ENCODE peak calls at places on chromosomes 13 and 19, in six cellular contexts. D, Y, N, T, C and I are unnamed samples. For H3K4me1, the result is how much of the 10 kb centered on the place peaks cover.

GRCh38 chr19:4014541-4015491 is 7.3 kb downstream of the PIAS4 start:
- DNase-seq in D (no peak), T (peak), N (peak), Y (peak), C (no peak), I (no peak)

GRCh38 chr13:97003071-97003470 is 8.8 kb upstream of the OXGR1 start:
- DNase-seq in Y (no peak), C (no peak), D (no peak), N (no peak), T (no peak), I (no peak)

GRCh38 chr13:50126378-50127016 is 111.3 kb downstream of the KCNRG start:
- DNase-seq in C (peak), D (no peak), Y (no peak), T (no peak), N (no peak), I (no peak)

GRCh38 chr13:44159633-44160279 is 213.9 kb upstream of the SERP2 start:
- DNase-seq in T (no peak), C (no peak), Y (peak), N (no peak), D (no peak), I (peak)

GRCh38 chr19:10112037-10112751 is 701 bp downstream of the P2RY11 start:
- DNase-seq in T (no peak), Y (no peak), D (no peak), N (peak), C (no peak), I (no peak)

GRCh38 chr19:7618771-7619510 is 10.4 kb downstream of the XAB2 start:
- DNase-seq in Y (peak), D (no peak), C (no peak), N (no peak), T (no peak), I (no peak)

GRCh38 chr19:54218960-54219661 is 3.7 kb downstream of the LILRB3 start:
- DNase-seq in T (no peak), C (no peak), Y (no peak), N (no peak), D (no peak), I (no peak)

GRCh38 chr19:2602391-2603181 is 99.9 kb downstream of the GNG7 start:
- DNase-seq in D (peak), Y (peak), C (peak), N (no peak), T (peak), I (peak)

GRCh38 chr13:114257014-114257413 is 22.3 kb downstream of the CDC16 start:
- DNase-seq in Y (no peak), T (no peak), D (no peak), C (no peak), N (no peak), I (no peak)

GRCh38 chr19:53960886-53961285 is 1.9 kb upstream of the CACNG8 start:
- DNase-seq in C (no peak), D (no peak), Y (no peak), N (no peak), T (no peak), I (no peak)

GRCh38 chr19:56837004-56837403 is 3.5 kb downstream of the PEG3 start:
- DNase-seq in C (no peak), D (peak), Y (no peak), N (no peak), T (no peak), I (no peak)

GRCh38 chr19:8466018-8466417 is 21.2 kb downstream of the HNRNPM start:
- DNase-seq in T (no peak), D (no peak), N (no peak), C (peak), Y (no peak), I (no peak)

GRCh38 chr13:40077396-40078027 is 422.1 kb downstream of the COG6 start:
- DNase-seq in N (no peak), C (no peak), Y (no peak), T (no peak), D (no peak), I (peak)

GRCh38 chr19:5170329-5170745 is 170.3 kb downstream of the PTPRS start:
- DNase-seq in Y (no peak), T (no peak), C (no peak), D (no peak), N (peak), I (no peak)

GRCh38 chr13:36512771-36513170 is 80.5 kb downstream of the CCNA1 start:
- DNase-seq in Y (no peak), T (no peak), C (no peak), N (no peak), D (no peak), I (no peak)

GRCh38 chr13:33997574-33997973 is 179.6 kb downstream of the RFC3 start:
- DNase-seq in T (no peak), D (no peak), N (no peak), C (no peak), Y (no peak), I (no peak)

GRCh38 chr13:100544866-100545683 is 43.5 kb downstream of the GGACT start:
- DNase-seq in T (peak), C (no peak), Y (peak), N (no peak), D (no peak), I (no peak)

GRCh38 chr19:57434386-57435061 is 601 bp upstream of the ZNF749 start:
- DNase-seq in Y (no peak), D (no peak), C (no peak), N (no peak), T (no peak), I (no peak)

GRCh38 chr19:5950744-5951143 is 27.2 kb downstream of the RANBP3 start:
- DNase-seq in T (no peak), Y (no peak), D (no peak), C (no peak), N (no peak), I (no peak)

GRCh38 chr19:7847664-7848063 is 17.6 kb downstream of the EVI5L start:
- DNase-seq in D (no peak), N (no peak), C (no peak), Y (no peak), T (no peak), I (no peak)

GRCh38 chr19:15249912-15250634 is 17.8 kb upstream of the EPHX3 start:
- DNase-seq in N (no peak), D (peak), T (peak), C (peak), Y (peak), I (peak)

GRCh38 chr19:11813801-11814706 is at the start of gene ZNF440:
- DNase-seq in Y (peak), N (peak), D (peak), C (peak), T (peak), I (peak)

GRCh38 chr19:23395041-23395721 is at the start of gene ZNF91:
- DNase-seq in D (peak), T (peak), C (peak), Y (peak), N (peak), I (peak)

GRCh38 chr19:23391239-23391638 is 4.0 kb downstream of the ZNF91 start:
- DNase-seq in Y (no peak), D (no peak), T (no peak), C (no peak), N (no peak), I (no peak)

GRCh38 chr19:23393121-23393520 is 2.1 kb downstream of the ZNF91 start:
- DNase-seq in N (no peak), T (no peak), C (no peak), Y (peak), D (no peak), I (peak)

GRCh38 chr19:23392706-23393105 is 2.6 kb downstream of the ZNF91 start:
- DNase-seq in Y (no peak), D (no peak), T (no peak), C (no peak), N (no peak), I (no peak)
- H3K27ac ChIP-seq in Y (no peak), D (no peak), T (no peak), C (no peak), N (no peak), I (no peak)

GRCh38 chr19:13260883-13261653 is 110.9 kb downstream of the IER2 start:
- DNase-seq in C (peak), D (no peak), Y (peak), N (no peak), T (no peak), I (peak)
- H3K4me1 ChIP-seq in C (under half), D (under half), Y (under half), N (under half), T (under half), I (under half)

DNA sequence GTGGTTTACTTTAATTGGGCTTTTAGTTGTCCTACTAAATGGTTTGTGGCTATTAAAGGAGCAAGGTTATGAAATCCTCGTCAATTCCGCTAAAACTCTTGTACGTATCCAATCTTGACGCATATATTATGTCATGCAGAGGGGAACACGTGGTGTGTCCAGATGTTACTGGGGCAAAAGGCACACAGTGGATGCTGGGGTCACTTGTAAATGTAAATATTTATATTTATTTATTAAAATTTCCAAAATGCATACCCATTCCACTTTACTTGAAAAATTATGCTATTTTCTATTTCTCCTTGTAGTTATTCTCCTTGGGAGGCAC is 36.7 kb upstream of the SLC46A3 start:
- DNase-seq in D (no peak), Y (no peak), N (no peak), T (no peak), C (no peak), I (no peak)
- H3K27ac ChIP-seq in D (no peak), Y (no peak), N (no peak), T (peak), C (no peak), I (no peak)

DNA sequence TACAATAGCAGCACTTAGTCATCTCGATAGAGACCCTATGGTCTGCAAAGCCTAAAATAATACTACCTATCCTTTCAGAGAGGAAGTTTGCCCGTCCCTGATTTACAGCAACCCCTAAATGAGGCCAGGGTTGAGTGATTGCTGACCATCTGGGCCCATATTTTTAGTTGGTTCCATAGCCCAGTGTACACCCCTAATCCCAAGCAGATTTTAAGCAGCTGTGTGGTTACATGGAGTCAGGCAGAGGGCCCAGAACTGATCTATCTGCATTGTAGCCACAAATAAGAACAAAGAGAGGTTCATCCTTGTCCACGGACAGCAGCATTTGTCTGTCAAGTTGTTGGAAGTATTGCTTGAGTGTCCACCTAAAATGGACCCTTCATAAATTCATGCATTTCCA is 148.2 kb downstream of the DCT start:
- DNase-seq in N (no peak), Y (no peak), D (no peak), T (no peak), C (no peak), I (no peak)
- H3K4me1 ChIP-seq in N (under half), Y (under half), D (under half), T (under half), C (under half), I (under half)

GRCh38 chr19:46232468-46232867 is 2.9 kb downstream of the IGFL1 start:
- DNase-seq in N (no peak), D (no peak), T (no peak), C (no peak), Y (no peak), I (no peak)

GRCh38 chr19:46229442-46229841 is at the start of gene IGFL1:
- DNase-seq in T (no peak), C (no peak), N (no peak), Y (no peak), D (no peak), I (no peak)

GRCh38 chr19:46232029-46232428 is 2.5 kb downstream of the IGFL1 start:
- DNase-seq in Y (peak), T (no peak), C (no peak), N (no peak), D (no peak), I (no peak)

GRCh38 chr19:46232938-46233621 is 3.5 kb downstream of the IGFL1 start:
- DNase-seq in Y (no peak), T (no peak), N (no peak), D (no peak), C (no peak), I (no peak)
- H3K27ac ChIP-seq in Y (no peak), T (no peak), N (no peak), D (no peak), C (no peak), I (no peak)

GRCh38 chr13:27133889-27134288 is 37.7 kb downstream of the USP12 start:
- DNase-seq in C (no peak), T (no peak), N (no peak), Y (no peak), D (no peak), I (no peak)

GRCh38 chr13:27130223-27131015 is 41.2 kb downstream of the USP12 start:
- DNase-seq in N (no peak), D (no peak), T (no peak), Y (no peak), C (peak), I (no peak)

GRCh38 chr13:27131202-27131623 is 40.4 kb downstream of the USP12 start:
- DNase-seq in Y (no peak), T (no peak), N (peak), C (peak), D (no peak), I (peak)

GRCh38 chr13:27131906-27132305 is 39.7 kb downstream of the USP12 start:
- DNase-seq in N (no peak), C (no peak), T (no peak), Y (no peak), D (no peak), I (no peak)

GRCh38 chr13:27132538-27132937 is 39.1 kb downstream of the USP12 start:
- DNase-seq in N (no peak), T (no peak), C (no peak), Y (no peak), D (no peak), I (no peak)
- H3K4me1 ChIP-seq in N (under half), T (under half), C (under half), Y (under half), D (under half), I (under half)

GRCh38 chr19:55690769-55691545 is 15.9 kb downstream of the EPN1 start:
- DNase-seq in T (no peak), C (no peak), N (no peak), D (no peak), Y (no peak), I (no peak)

GRCh38 chr19:55687281-55688172 is 12.5 kb downstream of the EPN1 start:
- DNase-seq in D (no peak), C (no peak), T (no peak), Y (no peak), N (no peak), I (no peak)

GRCh38 chr19:55688422-55689218 is 13.6 kb downstream of the EPN1 start:
- DNase-seq in Y (no peak), N (no peak), T (no peak), D (peak), C (no peak), I (no peak)

GRCh38 chr19:55690109-55690768 is 15.2 kb downstream of the EPN1 start:
- DNase-seq in D (no peak), C (no peak), T (no peak), N (no peak), Y (no peak), I (no peak)

GRCh38 chr19:55689366-55690108 is 14.5 kb downstream of the EPN1 start:
- DNase-seq in C (no peak), T (no peak), Y (no peak), D (no peak), N (no peak), I (no peak)
- H3K27ac ChIP-seq in C (no peak), T (no peak), Y (no peak), D (no peak), N (no peak), I (no peak)

GRCh38 chr19:18470153-18470552 is 32.2 kb upstream of the ISYNA1 start:
- DNase-seq in D (no peak), T (no peak), C (no peak), N (no peak), Y (no peak), I (no peak)
- H3K4me1 ChIP-seq in D (under half), T (half or more), C (under half), N (under half), Y (under half), I (under half)

DNA sequence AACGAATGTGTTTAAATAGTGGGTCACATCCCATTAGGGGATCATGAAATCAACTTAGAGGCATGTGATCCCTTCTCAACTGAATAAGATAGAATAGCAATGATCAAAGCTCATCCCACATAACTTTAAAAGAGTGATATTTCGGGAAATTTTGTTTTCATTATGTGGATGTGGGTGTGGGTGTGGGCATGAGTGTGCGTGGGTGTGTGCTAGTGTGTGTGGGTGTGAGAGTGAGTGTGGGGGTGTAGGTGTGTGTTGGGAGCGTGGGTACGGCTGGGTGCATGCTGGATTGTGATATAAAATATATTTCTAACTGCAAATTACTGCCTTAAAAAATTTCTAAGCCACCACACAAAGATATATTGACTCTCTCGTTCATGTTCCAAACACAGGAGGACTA is 15.9 kb downstream of the RXFP2 start:
- DNase-seq in D (no peak), Y (no peak), N (no peak), C (no peak), T (no peak), I (no peak)
- H3K27ac ChIP-seq in D (no peak), Y (no peak), N (no peak), C (no peak), T (no peak), I (no peak)